ENCODE peak calls at places on chromosomes 13 and 19, in nine cellular contexts. A, P, R, N, D, C, K, Y and Z are unnamed samples.

GRCh38 chr13:113410472-113411201 is 42.7 kb downstream of the ADPRHL1 start:
- DNase-seq in N (no peak), P (peak), K (no peak), Y (no peak), C (no peak), D (no peak), A (no peak), R (peak), Z (peak)

GRCh38 chr13:49530452-49530851 is 34.7 kb downstream of the PHF11 start:
- DNase-seq in K (no peak), C (no peak), P (no peak), D (no peak), Y (no peak), A (no peak), N (no peak), R (no peak), Z (no peak)

GRCh38 chr13:109344552-109345157 is 441.7 kb downstream of the IRS2 start:
- DNase-seq in D (no peak), K (no peak), Y (no peak), R (peak), A (no peak), C (no peak), N (no peak), P (peak), Z (no peak)

GRCh38 chr13:37198629-37199028 is 93.2 kb upstream of the CSNK1A1L start:
- DNase-seq in K (no peak), P (no peak), N (peak), Y (no peak), A (peak), R (peak), D (peak), C (no peak), Z (no peak)

GRCh38 chr13:33610471-33611015 is 207.4 kb upstream of the RFC3 start:
- DNase-seq in C (no peak), N (peak), K (no peak), P (no peak), D (peak), A (peak), Y (peak), R (peak), Z (peak)

GRCh38 chr13:110554946-110555345 is 6.6 kb downstream of the RAB20 start:
- DNase-seq in K (no peak), Y (no peak), R (no peak), A (no peak), P (no peak), D (no peak), N (no peak), C (no peak), Z (no peak)

GRCh38 chr19:15640904-15641597 is 354 bp downstream of the CYP4F3 start:
- DNase-seq in C (no peak), Y (peak), N (no peak), A (no peak), K (no peak), P (no peak), D (no peak), R (no peak), Z (no peak)

GRCh38 chr13:34672631-34673030 is 269.4 kb upstream of the NBEA start:
- DNase-seq in N (no peak), R (no peak), A (no peak), Y (no peak), K (no peak), P (no peak), D (no peak), C (no peak), Z (no peak)

GRCh38 chr13:112905619-112905989 is 63.4 kb upstream of the MCF2L start:
- DNase-seq in P (no peak), K (no peak), A (no peak), Y (no peak), N (no peak), C (no peak), R (no peak), D (no peak), Z (no peak)